ENCODE peak calls at places on chromosome 21, in four cellular contexts. E, M, I and Q are unnamed samples.

GRCh38 chr21:41993744-41994143 is 16.4 kb downstream of the ZBTB21 start:
- DNase-seq in E (no peak), M (no peak), I (no peak), Q (no peak)

GRCh38 chr21:45303751-45304150 is 16.1 kb upstream of the POFUT2 start:
- DNase-seq in I (no peak), M (no peak), E (no peak), Q (peak; percentile 82)

GRCh38 chr21:44483288-44484237 is 28.3 kb downstream of the LRRC3 start:
- DNase-seq in M (no peak), E (no peak), I (no peak), Q (no peak)

GRCh38 chr21:36260030-36260787 is 59.8 kb upstream of the MORC3 start:
- DNase-seq in M (peak; percentile 73), E (peak; percentile 38), I (no peak), Q (no peak)

GRCh38 chr21:14752006-14752909 is 206.1 kb upstream of the SAMSN1 start:
- DNase-seq in I (no peak), E (no peak), M (no peak), Q (no peak)

GRCh38 chr21:15631342-15631741 is 98.4 kb upstream of the USP25 start:
- DNase-seq in I (no peak), M (peak; percentile 28), E (no peak), Q (no peak)

GRCh38 chr21:44530221-44530902 is 9.6 kb downstream of the KRTAP10-1 start:
- DNase-seq in I (no peak), M (no peak), E (no peak), Q (peak; percentile 50)

GRCh38 chr21:19922122-19922521 is 1076.1 kb upstream of the NCAM2 start:
- DNase-seq in I (no peak), E (no peak), M (no peak), Q (no peak)

GRCh38 chr21:28738882-28739281 is 253.8 kb downstream of the LTN1 start:
- DNase-seq in M (no peak), I (no peak), E (no peak), Q (no peak)

GRCh38 chr21:14092834-14093560 is 117.8 kb downstream of the LIPI start:
- DNase-seq in I (no peak), M (no peak), E (no peak), Q (no peak)

GRCh38 chr21:14870841-14871126 is 194.0 kb downstream of the NRIP1 start:
- DNase-seq in I (no peak), E (no peak), M (no peak), Q (no peak)

GRCh38 chr21:42234464-42235241 is 15.7 kb downstream of the ABCG1 start:
- DNase-seq in I (peak; percentile 74), M (peak; percentile 64), E (peak; percentile 79), Q (no peak)

GRCh38 chr21:35868005-35868868 is 192.1 kb downstream of the SETD4 start:
- DNase-seq in I (no peak), E (no peak), M (no peak), Q (no peak)

GRCh38 chr21:35400233-35400939 is 351.3 kb upstream of the RUNX1 start:
- DNase-seq in E (peak; percentile 5), I (no peak), M (peak; percentile 62), Q (no peak)

GRCh38 chr21:45379901-45380330 is 25.0 kb upstream of the COL18A1 start:
- DNase-seq in M (no peak), I (no peak), E (no peak), Q (peak; percentile 60)

GRCh38 chr21:45930231-45930760 is 51.3 kb upstream of the COL6A1 start:
- DNase-seq in I (no peak), E (no peak), M (no peak), Q (peak; percentile 88)

DNA sequence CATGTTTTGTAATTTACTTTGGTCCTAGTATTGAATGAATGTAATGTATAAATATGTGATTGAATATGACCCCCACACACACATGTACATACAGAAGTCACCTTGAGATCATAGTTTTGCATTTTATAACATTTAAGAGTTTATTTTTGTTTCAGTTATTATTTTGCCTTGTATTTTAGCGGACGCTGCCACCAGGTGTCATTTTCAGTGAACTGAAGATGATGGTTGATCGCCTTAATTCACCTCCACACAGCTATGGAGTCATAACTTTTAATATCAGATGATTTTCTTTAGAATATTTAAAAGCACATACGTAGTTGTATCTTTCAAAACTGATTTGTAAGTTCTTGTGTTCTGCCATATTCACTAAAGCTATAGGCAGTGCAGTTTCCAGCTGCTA is 130.4 kb downstream of the DYRK1A start:
- DNase-seq in M (no peak), I (no peak), E (no peak), Q (no peak)
- TF ChIP-seq CTCF in M (peak; percentile 33), I (no peak), E (peak; percentile 29), Q (peak; percentile 77)

GRCh38 chr21:40846566-40847411 is at the start of gene DSCAM:
- DNase-seq in M (peak; percentile 13), E (no peak), I (no peak), Q (no peak)

GRCh38 chr21:40847956-40848355 is 998 bp upstream of the DSCAM start:
- DNase-seq in I (no peak), M (no peak), E (no peak), Q (no peak)

GRCh38 chr21:40846057-40846456 is 901 bp downstream of the DSCAM start:
- DNase-seq in M (no peak), I (no peak), E (no peak), Q (no peak)

GRCh38 chr21:40844935-40845334 is 2.0 kb downstream of the DSCAM start:
- DNase-seq in M (peak; percentile 12), I (no peak), E (no peak), Q (no peak)

DNA sequence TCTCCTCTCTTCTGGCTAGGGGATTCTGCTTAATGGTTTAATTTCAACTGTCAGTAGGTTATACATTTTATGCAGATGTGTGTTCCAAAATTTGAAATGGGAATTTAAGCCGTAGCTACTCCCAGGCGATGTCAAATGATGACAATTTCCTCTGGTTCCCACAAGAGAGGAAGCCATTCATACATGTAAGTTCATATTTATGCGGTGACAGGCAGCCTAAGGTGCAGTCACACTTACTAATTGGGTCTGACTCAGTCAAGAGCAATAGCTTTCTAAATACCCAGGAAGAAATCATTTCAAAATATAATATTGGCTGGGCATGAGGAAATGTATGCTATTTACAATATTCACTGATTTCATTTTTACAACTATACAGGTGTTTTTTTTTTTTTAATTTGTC is 1.3 kb downstream of the DSCAM start:
- DNase-seq in E (no peak), I (no peak), M (peak; percentile 62), Q (no peak)
- TF ChIP-seq CTCF in E (no peak), I (no peak), M (no peak), Q (no peak)

DNA sequence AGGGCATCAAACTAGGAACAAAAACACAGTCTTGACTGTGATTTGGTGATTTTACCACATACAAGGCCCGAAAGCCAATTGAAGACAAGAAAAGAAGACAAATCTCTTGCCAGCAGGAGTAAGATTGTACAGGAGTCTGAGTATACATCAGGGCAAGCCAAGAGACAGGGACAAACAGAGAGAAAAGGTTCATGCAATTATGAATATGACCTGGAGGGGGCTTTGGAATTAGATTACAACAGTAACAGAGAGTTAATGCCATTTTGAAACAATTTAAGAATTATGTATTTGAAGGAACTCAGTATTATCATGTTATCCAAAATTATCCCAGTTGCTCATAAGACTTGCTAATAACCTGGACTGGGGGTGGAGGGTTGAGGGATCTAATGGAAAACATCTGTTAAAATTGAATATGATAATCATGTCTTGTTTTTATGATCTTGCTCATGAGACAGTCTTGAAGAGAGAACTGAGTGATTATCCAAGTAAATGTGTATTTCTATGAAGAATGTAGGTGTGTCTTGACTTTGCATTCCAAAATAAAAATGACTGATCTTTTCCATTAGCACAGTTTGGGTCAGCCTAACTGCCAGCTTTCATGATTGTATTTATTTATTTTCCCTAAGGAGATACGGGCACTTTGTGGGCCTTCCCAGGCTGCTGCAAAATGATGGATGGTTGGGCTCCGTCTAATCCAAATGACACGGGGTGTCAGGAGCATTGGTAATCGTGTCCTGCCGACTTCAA is 117.7 kb downstream of the ERG start:
- DNase-seq in M (peak; percentile 30), I (no peak), E (no peak), Q (no peak)
- TF ChIP-seq CTCF in M (peak; percentile 15), I (no peak), E (no peak), Q (peak; percentile 79)

GRCh38 chr21:30268608-30269197 is 14.0 kb downstream of the KRTAP24-1 start:
- DNase-seq in M (no peak), I (no peak), E (no peak), Q (no peak)
- TF ChIP-seq CTCF in M (no peak), I (no peak), E (no peak), Q (peak; percentile 50)